ENCODE peak calls at places on chromosomes 12 and 14, in six cellular contexts. F, A, Q, M, E and K are unnamed samples.

GRCh38 chr14:102362084-102362483 is 606 bp downstream of the CINP start:
- DNase-seq in F (no peak), A (no peak), Q (no peak), M (no peak), E (no peak), K (no peak)

GRCh38 chr12:23684121-23684520 is 265.3 kb downstream of the SOX5 start:
- DNase-seq in F (no peak), A (no peak), Q (no peak), M (no peak), E (no peak), K (no peak)

GRCh38 chr14:99592933-99593753 is 10.9 kb downstream of the CCDC85C start:
- DNase-seq in F (no peak), A (no peak), Q (no peak), M (no peak), E (no peak), K (no peak)

GRCh38 chr14:105364100-105364708 is 34.1 kb upstream of the TEX22 start:
- DNase-seq in F (no peak), A (peak; percentile 31), Q (no peak), M (peak; percentile 57), E (no peak), K (no peak)

GRCh38 chr14:75401356-75401755 is 26.5 kb upstream of the JDP2 start:
- DNase-seq in F (no peak), A (no peak), Q (no peak), M (peak; percentile 55), E (peak; percentile 48), K (peak; percentile 64)

GRCh38 chr12:52120951-52121847 is 41.7 kb downstream of the SMIM41 start:
- DNase-seq in F (no peak), A (no peak), Q (no peak), M (no peak), E (no peak), K (no peak)

GRCh38 chr12:105319691-105320209 is 10.7 kb upstream of the C12orf75 start:
- DNase-seq in F (no peak), A (no peak), Q (no peak), M (no peak), E (no peak), K (no peak)

GRCh38 chr12:115160290-115161108 is 476.5 kb upstream of the TBX3 start:
- DNase-seq in F (no peak), A (no peak), Q (no peak), M (no peak), E (no peak), K (no peak)

GRCh38 chr12:80636832-80637231 is 70.6 kb upstream of the MYF6 start:
- DNase-seq in F (no peak), A (no peak), Q (no peak), M (no peak), E (no peak), K (no peak)

GRCh38 chr12:16184691-16185090 is 92.8 kb downstream of the SLC15A5 start:
- DNase-seq in F (no peak), A (no peak), Q (no peak), M (no peak), E (no peak), K (no peak)

GRCh38 chr12:19444097-19444496 is 4.8 kb downstream of the AEBP2 start:
- DNase-seq in F (no peak), A (no peak), Q (no peak), M (no peak), E (no peak), K (no peak)

GRCh38 chr14:35257809-35258208 is 34.4 kb upstream of the PSMA6 start:
- DNase-seq in F (no peak), A (no peak), Q (no peak), M (no peak), E (no peak), K (no peak)

GRCh38 chr14:38958589-38958988 is 144.4 kb downstream of the SEC23A start:
- DNase-seq in F (no peak), A (no peak), Q (no peak), M (no peak), E (no peak), K (no peak)

GRCh38 chr12:108484431-108484830 is 30.6 kb upstream of the FICD start:
- DNase-seq in F (no peak), A (no peak), Q (no peak), M (no peak), E (no peak), K (no peak)

GRCh38 chr12:46556105-46556559 is 183.6 kb upstream of the SLC38A2 start:
- DNase-seq in F (no peak), A (no peak), Q (no peak), M (no peak), E (no peak), K (no peak)

GRCh38 chr14:66177935-66178334 is 308.2 kb upstream of the CCDC196 start:
- DNase-seq in F (no peak), A (no peak), Q (no peak), M (no peak), E (no peak), K (no peak)

GRCh38 chr14:75831455-75831854 is 150.3 kb downstream of the TGFB3 start:
- DNase-seq in F (peak; percentile 76), A (peak; percentile 93), Q (no peak), M (peak; percentile 65), E (peak; percentile 67), K (peak; percentile 61)

GRCh38 chr14:94045563-94046345 is 19.6 kb downstream of the OTUB2 start:
- DNase-seq in F (peak; percentile 41), A (no peak), Q (peak; percentile 54), M (peak; percentile 37), E (no peak), K (no peak)

GRCh38 chr12:109489016-109489954 is 11.9 kb downstream of the UBE3B start:
- DNase-seq in F (no peak), A (no peak), Q (peak; percentile 23), M (no peak), E (no peak), K (no peak)

GRCh38 chr14:32370720-32371119 is 41.6 kb downstream of the AKAP6 start:
- DNase-seq in F (no peak), A (no peak), Q (no peak), M (no peak), E (no peak), K (no peak)

GRCh38 chr12:3832738-3833137 is 40.5 kb downstream of the PARP11 start:
- DNase-seq in F (no peak), A (no peak), Q (no peak), M (no peak), E (no peak), K (no peak)

GRCh38 chr12:110641512-110641911 is 27.6 kb downstream of the TCTN1 start:
- DNase-seq in F (no peak), A (no peak), Q (no peak), M (no peak), E (peak; percentile 53), K (no peak)

GRCh38 chr12:57604454-57605307 is at the start of gene DTX3:
- DNase-seq in F (no peak), A (no peak), Q (peak; percentile 70), M (peak; percentile 66), E (peak; percentile 61), K (peak; percentile 43)
- TF ChIP-seq POLR2A in F (no peak), A (no peak), Q (peak; percentile 19), M (no peak), E (peak; percentile 21), K (no peak)

DNA sequence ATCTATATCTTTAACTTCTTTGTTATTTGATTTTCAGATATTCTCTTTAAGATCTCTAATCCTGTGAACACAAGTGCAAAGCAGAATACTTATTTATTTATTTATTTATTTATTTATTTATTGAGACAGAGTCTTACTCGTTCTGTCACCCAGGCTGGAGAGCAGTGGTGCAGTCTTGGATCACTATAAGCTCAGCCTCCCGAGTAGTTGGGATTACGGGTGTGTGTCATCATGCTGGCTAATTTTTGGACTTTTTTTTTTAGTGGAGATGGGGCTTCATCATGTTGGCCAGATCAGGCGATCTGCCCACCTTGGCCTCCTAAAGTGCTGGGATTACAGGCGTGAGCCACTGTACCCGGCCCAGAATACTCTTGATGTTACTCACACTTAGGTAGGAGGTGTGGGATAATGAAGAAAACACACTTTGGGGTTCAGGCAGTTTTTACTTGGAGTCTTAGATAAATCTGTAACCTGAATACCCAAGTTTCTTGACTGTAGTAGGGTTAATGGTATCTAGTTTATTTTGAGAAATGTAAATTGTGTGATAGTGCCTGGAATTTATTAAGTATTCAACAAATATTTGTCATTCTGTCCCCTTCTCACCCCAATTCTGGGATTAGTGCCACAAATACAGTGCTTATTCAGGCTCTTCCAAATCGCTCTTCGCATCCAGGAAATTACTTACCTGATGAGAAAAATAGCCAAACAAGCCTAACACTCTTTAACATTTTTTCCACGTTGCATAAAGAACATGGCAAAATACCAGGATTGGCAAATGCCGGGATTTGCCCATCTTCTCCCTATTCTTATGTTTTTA is 33.0 kb downstream of the METAP2 start:
- DNase-seq in F (no peak), A (no peak), Q (no peak), M (no peak), E (no peak), K (no peak)
- H3K36me3 ChIP-seq in F (no peaks in the 10 kb centered on the region), A (peaks cover 31% of the 10 kb centered on the region), Q (no peaks in the 10 kb centered on the region), M (no peaks in the 10 kb centered on the region), E (peaks cover 91% of the 10 kb centered on the region), K (peaks cover 87% of the 10 kb centered on the region)

GRCh38 chr12:121466800-121467637 is 67.1 kb downstream of the RNF34 start:
- DNase-seq in F (peak; percentile 84), A (peak; percentile 94), Q (peak; percentile 93), M (peak; percentile 96), E (peak; percentile 90), K (peak; percentile 75)
- TF ChIP-seq POLR2A in F (no peak), A (no peak), Q (peak; percentile 29), M (peak; percentile 66), E (no peak), K (no peak)

GRCh38 chr14:91300957-91301356 is 56.5 kb upstream of the GPR68 start:
- DNase-seq in F (no peak), A (no peak), Q (no peak), M (no peak), E (no peak), K (no peak)

GRCh38 chr14:91302391-91302790 is 57.9 kb upstream of the GPR68 start:
- DNase-seq in F (no peak), A (no peak), Q (no peak), M (no peak), E (no peak), K (no peak)

GRCh38 chr14:91303924-91304229 is 59.4 kb upstream of the GPR68 start:
- DNase-seq in F (no peak), A (no peak), Q (no peak), M (no peak), E (no peak), K (no peak)

GRCh38 chr14:91305650-91306431 is 61.3 kb upstream of the GPR68 start:
- DNase-seq in F (no peak), A (no peak), Q (no peak), M (no peak), E (no peak), K (no peak)

DNA sequence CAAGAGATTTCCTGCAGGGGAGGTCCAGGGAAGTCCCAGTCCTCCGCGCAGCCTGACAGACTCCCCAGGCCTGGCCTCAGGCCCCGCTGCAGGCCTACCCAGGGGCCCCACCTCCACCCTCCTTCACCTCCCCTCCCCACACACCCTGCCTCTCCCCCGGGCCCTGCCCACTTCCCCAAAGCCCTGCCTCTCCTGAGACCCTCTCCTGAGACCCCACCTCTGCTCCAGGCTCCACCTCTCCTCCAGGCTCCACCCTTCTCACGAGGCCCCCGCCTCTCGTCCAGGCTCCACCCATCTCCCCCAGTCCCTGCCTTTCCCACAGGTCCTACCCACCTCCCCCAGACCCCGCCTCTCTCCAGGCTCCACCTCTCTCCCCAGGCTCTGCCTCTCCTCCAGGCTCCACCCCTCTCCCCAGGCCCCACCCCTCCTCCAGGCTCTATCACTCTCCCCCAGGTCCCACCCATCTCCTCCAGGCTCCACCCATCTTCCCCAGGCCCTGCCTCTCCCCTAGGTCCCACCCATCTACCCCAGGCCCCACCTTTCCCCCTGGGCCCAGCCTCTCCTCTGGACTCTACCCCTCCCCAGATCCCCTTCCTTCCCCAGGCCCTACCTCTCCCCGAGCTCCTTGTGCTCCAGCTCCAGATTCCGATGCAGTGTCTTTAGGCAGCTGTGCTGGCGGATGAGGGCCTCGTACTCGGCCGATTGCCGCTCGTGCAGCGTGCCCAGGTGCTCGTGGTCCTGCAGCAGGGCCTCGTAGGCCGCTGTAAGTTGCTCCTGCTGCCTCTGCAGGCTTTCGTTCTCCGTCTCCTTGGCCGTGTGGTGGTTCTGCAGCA is 58.8 kb upstream of the GPR68 start:
- DNase-seq in F (no peak), A (no peak), Q (no peak), M (no peak), E (peak; percentile 77), K (no peak)
- H3K36me3 ChIP-seq in F (no peaks in the 10 kb centered on the region), A (peaks cover 25% of the 10 kb centered on the region), Q (no peaks in the 10 kb centered on the region), M (no peaks in the 10 kb centered on the region), E (peaks cover 20% of the 10 kb centered on the region), K (no peaks in the 10 kb centered on the region)